ENCODE peak calls at places on chromosome 2, in ten cellular contexts. Y is GM13976, R is upper lobe of right lung, T is mesothelial cell of epicardium, A is transverse colon, J is nephron progenitor cell, Z is uterus, N is heart right ventricle, D is mucosa of descending colon, W is MM.1S. U is an unnamed sample.

GRCh38 chr2:196798980-196799379 is 503 bp downstream of the GTF3C3 start:
- DNase-seq in Y (no peak), R (no peak), T (no peak), A (no peak), J (no peak), Z (no peak), N (no peak), D (peak), W (no peak), U (peak)

GRCh38 chr2:210966330-210966729 is 409.9 kb downstream of the CPS1 start:
- DNase-seq in Y (no peak), R (no peak), T (no peak), A (no peak), J (no peak), Z (no peak), N (no peak), D (no peak), W (no peak), U (no peak)

GRCh38 chr2:108271691-108272253 is 16.9 kb upstream of the SULT1C2 start:
- DNase-seq in Y (no peak), R (no peak), T (no peak), A (peak), J (no peak), Z (no peak), N (peak), D (no peak), W (no peak), U (no peak)

GRCh38 chr2:241035142-241035817 is 36.9 kb downstream of the SNED1 start:
- DNase-seq in Y (no peak), R (no peak), T (no peak), A (no peak), J (peak), Z (no peak), N (no peak), D (no peak), W (no peak), U (peak)

GRCh38 chr2:191180712-191181111 is 29.9 kb upstream of the STAT4 start:
- DNase-seq in Y (no peak), R (no peak), T (no peak), A (no peak), J (no peak), Z (no peak), N (no peak), D (no peak), W (no peak), U (no peak)

GRCh38 chr2:234251326-234252271 is 201.1 kb downstream of the SPP2 start:
- DNase-seq in Y (no peak), R (no peak), T (no peak), A (peak), J (no peak), Z (no peak), N (no peak), D (peak), W (no peak), U (no peak)

GRCh38 chr2:201938151-201938815 is 95.4 kb upstream of the FZD7 start:
- DNase-seq in Y (no peak), R (no peak), T (no peak), A (no peak), J (no peak), Z (no peak), N (no peak), D (no peak), W (no peak), U (no peak)

GRCh38 chr2:27776097-27776496 is 4.6 kb downstream of the MRPL33 start:
- DNase-seq in Y (no peak), R (no peak), T (peak), A (peak), J (no peak), Z (peak), N (peak), D (no peak), W (no peak), U (no peak)

GRCh38 chr2:40181855-40182254 is 270.0 kb downstream of the SLC8A1 start:
- DNase-seq in Y (no peak), R (no peak), T (no peak), A (no peak), J (no peak), Z (no peak), N (no peak), D (no peak), W (no peak), U (no peak)

GRCh38 chr2:239789711-239790110 is 235.4 kb downstream of the NDUFA10 start:
- DNase-seq in Y (no peak), R (no peak), T (no peak), A (no peak), J (no peak), Z (no peak), N (no peak), D (no peak), W (no peak), U (no peak)

GRCh38 chr2:240166191-240166590 is 25.7 kb upstream of the OTOS start:
- DNase-seq in Y (no peak), R (peak), T (no peak), A (no peak), J (no peak), Z (no peak), N (no peak), D (no peak), W (no peak), U (no peak)

GRCh38 chr2:149375801-149376349 is 45.5 kb downstream of the LYPD6 start:
- DNase-seq in Y (no peak), R (no peak), T (no peak), A (no peak), J (no peak), Z (no peak), N (no peak), D (no peak), W (no peak), U (no peak)

DNA sequence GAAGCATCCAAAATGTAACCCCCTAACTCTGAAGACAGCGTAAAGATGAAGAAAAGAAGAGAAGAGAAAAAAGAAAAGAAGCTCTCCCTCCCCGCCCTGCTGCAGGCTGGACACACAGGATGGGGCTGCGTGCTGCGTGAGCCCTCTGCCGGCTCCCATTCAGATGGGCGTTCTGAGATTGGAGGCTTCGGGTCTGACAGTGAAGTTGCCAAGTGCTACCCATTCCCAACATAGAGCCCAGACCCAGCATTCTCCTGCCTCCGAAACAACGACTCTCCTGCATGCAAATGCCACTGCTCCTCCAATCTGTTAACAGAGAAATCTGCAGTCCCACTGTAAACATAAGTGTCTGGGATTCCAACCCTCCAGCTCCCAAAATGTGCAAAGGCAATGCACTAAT is 234.9 kb downstream of the BCL11A start:
- DNase-seq in Y (no peak), R (no peak), T (no peak), A (no peak), J (peak), Z (no peak), N (no peak), D (no peak), W (no peak), U (no peak)
- TF ChIP-seq CTCF in Y (no peak), R (no peak), T (no peak), A (no peak), J (no peak), Z (no peak), N (peak), D (no peak), W (no peak), U (no peak)

DNA sequence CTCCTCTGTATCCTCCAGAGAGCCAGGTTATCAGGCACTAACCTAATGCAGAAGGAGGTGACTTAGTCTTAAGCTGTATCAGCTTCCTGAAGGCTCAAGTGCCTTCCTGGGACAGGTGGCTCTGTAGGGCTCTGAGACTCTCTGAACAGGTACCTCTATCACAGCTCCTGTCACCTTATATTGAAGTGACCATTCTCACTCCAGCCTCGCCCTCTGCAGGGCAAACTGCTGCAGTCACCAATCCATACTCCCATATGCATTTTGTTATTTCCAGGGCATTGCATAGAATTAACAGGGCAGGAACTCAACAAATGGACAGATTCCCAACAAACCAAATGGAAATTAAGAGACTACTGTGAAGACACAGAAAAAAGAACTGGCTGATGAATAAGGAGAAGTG is 203.0 kb upstream of the REV1 start:
- DNase-seq in Y (no peak), R (no peak), T (no peak), A (no peak), J (no peak), Z (no peak), N (no peak), D (no peak), W (no peak), U (no peak)
- TF ChIP-seq CTCF in Y (no peak), R (no peak), T (no peak), A (no peak), J (no peak), Z (no peak), N (no peak), D (no peak), W (no peak), U (peak)

GRCh38 chr2:64311191-64311910 is 142.6 kb upstream of the LGALSL start:
- DNase-seq in Y (no peak), R (no peak), T (no peak), A (no peak), J (no peak), Z (no peak), N (no peak), D (no peak), W (no peak), U (no peak)
- TF ChIP-seq CTCF in Y (no peak), R (no peak), T (no peak), A (no peak), J (no peak), Z (no peak), N (no peak), D (no peak), W (no peak), U (no peak)

GRCh38 chr2:214489181-214489580 is 78.3 kb downstream of the VWC2L start:
- DNase-seq in Y (no peak), R (no peak), T (no peak), A (no peak), J (no peak), Z (no peak), N (no peak), D (no peak), W (no peak), U (no peak)
- TF ChIP-seq CTCF in Y (no peak), R (no peak), T (no peak), A (no peak), J (no peak), Z (no peak), N (no peak), D (no peak), W (no peak), U (no peak)

DNA sequence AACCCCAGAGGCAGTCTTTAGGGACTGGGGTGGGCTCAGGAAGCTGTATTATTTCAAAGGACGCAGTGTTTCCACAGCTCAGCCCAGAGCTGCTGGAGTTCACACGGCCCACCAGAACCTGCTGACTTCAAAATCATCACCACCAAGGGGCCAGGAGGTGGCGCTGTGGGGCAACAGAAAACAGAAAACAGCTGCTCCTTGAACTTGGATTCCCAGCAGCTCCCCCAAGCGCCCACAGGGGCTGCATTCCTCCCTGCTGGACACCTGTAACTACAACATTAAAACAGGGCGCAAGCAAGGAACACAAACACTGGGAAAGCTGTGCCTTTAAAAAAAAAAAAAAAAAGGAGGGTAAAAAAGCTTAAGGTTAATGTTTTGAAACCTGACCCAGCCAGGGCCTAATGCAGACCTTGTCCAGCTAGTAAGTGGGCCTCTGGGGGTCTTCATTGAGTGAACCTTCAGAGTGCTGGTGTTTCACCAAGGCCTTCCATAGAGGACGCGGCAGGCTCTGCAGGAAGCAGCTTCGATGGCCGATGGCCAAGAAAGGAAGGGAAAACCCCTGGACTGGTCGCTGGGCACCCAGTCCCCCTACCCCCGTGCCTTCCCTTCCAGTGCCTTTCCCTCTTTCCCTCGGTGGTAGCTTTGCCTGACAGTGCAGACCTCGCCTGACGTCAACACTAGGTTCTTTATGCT is 25.9 kb downstream of the MLPH start:
- DNase-seq in Y (peak), R (peak), T (peak), A (peak), J (peak), Z (peak), N (peak), D (peak), W (peak), U (peak)
- TF ChIP-seq CTCF in Y (peak), R (peak), T (peak), A (peak), J (peak), Z (peak), N (peak), D (peak), W (peak), U (peak)

DNA sequence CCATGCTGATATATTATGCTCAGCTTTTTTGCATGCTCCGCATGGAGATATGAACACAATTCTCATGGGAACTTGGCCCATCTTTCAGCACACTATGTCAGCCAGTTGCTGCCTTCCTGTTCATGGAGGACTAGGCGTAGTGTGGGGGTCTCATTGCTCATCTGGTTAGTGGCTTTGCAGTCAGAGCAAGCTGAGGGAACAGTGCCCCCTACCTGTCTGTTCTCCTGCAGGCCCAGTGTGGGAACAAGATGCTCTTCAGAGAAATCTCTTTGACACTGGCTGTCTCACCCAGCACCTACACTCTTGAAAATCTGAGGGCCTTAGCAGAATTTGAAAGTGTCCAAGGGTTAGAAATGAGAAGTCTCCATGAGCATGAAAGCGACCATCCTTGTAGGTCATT is 47.1 kb downstream of the SPTBN1 start:
- DNase-seq in Y (peak), R (no peak), T (peak), A (peak), J (peak), Z (no peak), N (no peak), D (peak), W (peak), U (peak)
- TF ChIP-seq CTCF in Y (peak), R (peak), T (no peak), A (peak), J (peak), Z (peak), N (peak), D (no peak), W (peak), U (peak)

DNA sequence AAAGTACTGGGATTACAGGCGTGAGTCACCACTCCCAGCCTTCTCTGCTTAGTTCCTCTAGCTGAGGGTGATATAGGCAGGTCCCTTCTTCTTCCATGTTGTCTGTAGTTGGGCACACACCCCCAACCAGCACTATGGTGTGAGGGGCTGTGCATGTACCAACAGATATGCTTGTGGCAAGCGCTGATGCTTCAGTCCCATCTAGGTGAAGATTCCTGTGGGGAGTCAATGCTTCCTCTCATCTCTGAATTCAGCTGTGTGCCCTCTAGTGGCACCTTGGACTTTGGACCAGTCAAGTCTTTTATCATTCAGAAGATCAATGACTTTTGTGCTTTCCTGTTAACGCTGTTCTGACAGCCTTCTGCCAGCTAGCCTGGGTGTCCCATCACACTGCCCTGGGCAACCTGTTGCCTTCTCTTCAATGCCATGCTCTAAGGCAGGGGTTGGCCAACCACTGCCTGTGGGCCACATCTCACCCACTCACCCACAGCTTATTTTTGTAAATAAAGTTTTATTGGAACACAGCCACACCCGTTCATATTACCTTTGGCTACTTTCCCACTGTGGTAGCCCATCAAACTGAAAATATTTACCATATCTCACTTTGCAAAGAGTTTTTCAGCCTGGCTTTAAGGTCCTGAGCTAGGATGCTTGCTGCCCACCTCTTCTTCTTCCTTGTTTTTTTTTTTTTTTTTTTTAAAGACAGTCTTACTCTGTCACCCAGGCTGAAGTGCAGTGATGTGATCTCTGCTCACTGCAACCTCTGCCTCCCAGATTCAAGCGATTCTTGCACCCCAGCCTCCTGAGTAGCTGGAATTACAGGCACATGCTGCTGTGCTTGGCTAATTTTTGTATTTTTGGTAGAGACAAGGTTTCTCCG is 51.0 kb downstream of the NPAS2 start:
- DNase-seq in Y (no peak), R (no peak), T (no peak), A (no peak), J (no peak), Z (no peak), N (no peak), D (no peak), W (no peak), U (no peak)
- TF ChIP-seq CTCF in Y (no peak), R (peak), T (no peak), A (no peak), J (peak), Z (no peak), N (no peak), D (no peak), W (no peak), U (no peak)

GRCh38 chr2:235312571-235312970 is 181.3 kb upstream of the AGAP1 start:
- DNase-seq in Y (no peak), R (no peak), T (no peak), A (peak), J (no peak), Z (no peak), N (no peak), D (peak), W (peak), U (no peak)

GRCh38 chr2:235319095-235319494 is 174.7 kb upstream of the AGAP1 start:
- DNase-seq in Y (no peak), R (no peak), T (no peak), A (no peak), J (no peak), Z (no peak), N (no peak), D (no peak), W (no peak), U (no peak)

GRCh38 chr2:235320341-235320740 is 173.5 kb upstream of the AGAP1 start:
- DNase-seq in Y (no peak), R (no peak), T (no peak), A (no peak), J (no peak), Z (no peak), N (no peak), D (no peak), W (no peak), U (no peak)

GRCh38 chr2:235311044-235311443 is 182.8 kb upstream of the AGAP1 start:
- DNase-seq in Y (no peak), R (no peak), T (no peak), A (no peak), J (no peak), Z (no peak), N (no peak), D (no peak), W (no peak), U (no peak)

DNA sequence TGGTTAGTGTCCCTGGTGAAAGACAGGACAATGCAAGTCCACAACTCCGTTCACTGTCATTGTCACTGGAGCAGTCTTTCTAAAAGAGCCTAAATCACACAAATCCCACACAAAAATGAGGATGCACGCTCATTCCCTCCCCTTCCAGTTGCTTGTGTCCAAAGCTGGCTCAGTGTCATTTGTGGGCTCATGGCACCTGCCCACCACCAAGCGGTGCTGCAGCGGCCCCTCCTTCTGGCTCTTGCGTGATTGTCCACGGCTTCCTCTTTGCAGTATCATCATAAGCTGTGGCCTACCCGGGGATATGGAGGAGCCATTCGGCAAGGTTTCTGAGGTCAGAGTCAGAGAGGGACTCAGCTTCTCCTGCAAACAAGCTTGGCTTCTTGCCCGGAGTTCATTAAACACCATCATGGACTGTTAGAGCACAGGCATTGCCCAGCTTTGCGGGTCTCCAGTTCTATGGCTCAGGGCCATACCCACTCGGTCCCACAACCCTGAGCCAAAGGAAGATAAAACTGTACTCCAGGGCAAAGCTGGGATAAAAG is 179.4 kb upstream of the AGAP1 start:
- DNase-seq in Y (no peak), R (no peak), T (no peak), A (no peak), J (no peak), Z (no peak), N (no peak), D (no peak), W (no peak), U (no peak)
- TF ChIP-seq CTCF in Y (no peak), R (no peak), T (no peak), A (no peak), J (no peak), Z (no peak), N (no peak), D (no peak), W (no peak), U (no peak)

DNA sequence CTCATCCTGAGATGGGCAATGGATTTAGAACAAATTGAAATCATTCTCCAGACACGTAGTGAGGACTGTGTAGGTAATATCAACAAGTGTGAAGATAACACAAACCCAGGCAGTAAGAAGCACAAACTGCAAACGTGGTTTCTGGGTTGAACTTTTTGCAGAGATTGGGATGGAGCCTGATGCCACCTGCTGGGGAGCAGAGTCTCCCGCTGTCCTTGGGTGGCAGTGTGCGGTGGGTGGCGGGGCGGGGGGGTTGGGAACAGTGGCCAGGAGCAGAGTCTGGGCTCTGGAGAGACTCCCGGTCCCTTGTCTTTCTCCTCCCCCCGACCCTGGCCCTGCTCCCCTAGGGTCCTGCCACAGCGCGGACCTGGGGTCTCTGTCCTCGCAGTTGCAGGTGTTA is 19.5 kb downstream of the TRAF3IP1 start:
- DNase-seq in Y (no peak), R (no peak), T (no peak), A (peak), J (no peak), Z (no peak), N (no peak), D (peak), W (no peak), U (no peak)
- TF ChIP-seq CTCF in Y (no peak), R (no peak), T (no peak), A (peak), J (no peak), Z (no peak), N (no peak), D (no peak), W (no peak), U (no peak)

GRCh38 chr2:127027715-127028114 is 79.2 kb downstream of the BIN1 start:
- DNase-seq in Y (no peak), R (no peak), T (no peak), A (no peak), J (no peak), Z (no peak), N (no peak), D (no peak), W (no peak), U (no peak)
- TF ChIP-seq CTCF in Y (no peak), R (no peak), T (no peak), A (no peak), J (no peak), Z (no peak), N (no peak), D (no peak), W (no peak), U (peak)

U was measured in GM13977.